ENCODE peak calls at places on chromosomes 11 and 22, in eight cellular contexts. B is ACHN, P is T follicular helper cell, V is GM23248, J is cardiac muscle cell, U is HuH-7, T is hypothalamus, A is NCI-H1436. S is an unnamed sample.

GRCh38 chr22:22032906-22033802 is 50.6 kb upstream of the TOP3B start:
- DNase-seq in B (no peak), P (no peak), V (no peak), J (no peak), U (no peak), T (no peak), A (no peak), S (no peak)

GRCh38 chr22:45764051-45764450 is 92.4 kb downstream of the ATXN10 start:
- DNase-seq in B (no peak), P (no peak), V (no peak), J (no peak), U (no peak), T (no peak), A (no peak), S (no peak)

GRCh38 chr11:29435421-29435820 is 581.4 kb downstream of the KCNA4 start:
- DNase-seq in B (no peak), P (no peak), V (peak; percentile 8), J (peak; percentile 39), U (no peak), T (no peak), A (no peak), S (no peak)

GRCh38 chr11:93564895-93565294 is 21.7 kb upstream of the SMCO4 start:
- DNase-seq in B (no peak), P (no peak), V (no peak), J (no peak), U (no peak), T (no peak), A (no peak), S (no peak)

GRCh38 chr11:63212742-63213141 is 30.7 kb downstream of the SLC22A25 start:
- DNase-seq in B (peak; percentile 19), P (no peak), V (peak; percentile 45), J (peak; percentile 29), U (no peak), T (no peak), A (no peak), S (peak; percentile 33)

GRCh38 chr11:101010899-101011298 is 118.7 kb downstream of the PGR start:
- DNase-seq in B (peak; percentile 4), P (no peak), V (no peak), J (no peak), U (no peak), T (no peak), A (no peak), S (peak; percentile 18)

GRCh38 chr11:44766972-44767278 is 40.2 kb downstream of the TSPAN18 start:
- DNase-seq in B (no peak), P (no peak), V (peak; percentile 41), J (peak; percentile 68), U (no peak), T (no peak), A (no peak), S (no peak)

GRCh38 chr11:65560555-65561418 is 2.6 kb upstream of the LTBP3 start:
- DNase-seq in B (peak; percentile 57), P (no peak), V (peak; percentile 76), J (peak; percentile 69), U (peak; percentile 63), T (no peak), A (no peak), S (no peak)

GRCh38 chr22:36022697-36023096 is 5.9 kb downstream of the RBFOX2 start:
- DNase-seq in B (no peak), P (no peak), V (no peak), J (no peak), U (no peak), T (no peak), A (no peak), S (no peak)

GRCh38 chr22:22520020-22520656 is at the start of gene ZNF280A:
- DNase-seq in B (no peak), P (no peak), V (peak; percentile 12), J (peak; percentile 48), U (peak; percentile 91), T (no peak), A (no peak), S (no peak)

GRCh38 chr11:103326070-103326794 is 217.0 kb downstream of the DYNC2H1 start:
- DNase-seq in B (peak; percentile 76), P (no peak), V (peak; percentile 85), J (peak; percentile 89), U (peak; percentile 34), T (no peak), A (peak; percentile 29), S (peak; percentile 71)

GRCh38 chr11:17117262-17117661 is 39.8 kb upstream of the RPS13 start:
- DNase-seq in B (no peak), P (no peak), V (no peak), J (no peak), U (no peak), T (no peak), A (no peak), S (no peak)

GRCh38 chr11:6988506-6988905 is 31.6 kb downstream of the ZNF214 start:
- DNase-seq in B (no peak), P (no peak), V (peak; percentile 51), J (no peak), U (no peak), T (no peak), A (no peak), S (no peak)

GRCh38 chr11:17810736-17811135 is 76.2 kb downstream of the KCNC1 start:
- DNase-seq in B (no peak), P (no peak), V (peak; percentile 39), J (peak; percentile 66), U (no peak), T (no peak), A (no peak), S (no peak)

GRCh38 chr11:72741429-72741833 is 10.8 kb downstream of the ARAP1 start:
- DNase-seq in B (no peak), P (no peak), V (no peak), J (no peak), U (peak; percentile 37), T (no peak), A (no peak), S (no peak)

GRCh38 chr22:29479417-29480261 is at the start of gene NEFH:
- DNase-seq in B (no peak), P (no peak), V (no peak), J (no peak), U (no peak), T (no peak), A (peak; percentile 78), S (no peak)

GRCh38 chr11:104905271-104905670 is 7.0 kb upstream of the CASP12 start:
- DNase-seq in B (peak; percentile 12), P (no peak), V (no peak), J (no peak), U (peak; percentile 5), T (no peak), A (no peak), S (no peak)

GRCh38 chr11:10990160-10990559 is 132.3 kb upstream of the ZBED5 start:
- DNase-seq in B (peak; percentile 4), P (no peak), V (peak; percentile 23), J (no peak), U (no peak), T (no peak), A (no peak), S (no peak)

GRCh38 chr22:39966522-39966921 is 6.3 kb downstream of the TMA7B start:
- DNase-seq in B (no peak), P (no peak), V (no peak), J (peak; percentile 29), U (peak; percentile 40), T (no peak), A (no peak), S (no peak)

GRCh38 chr11:60756307-60757032 is at the start of gene MS4A15:
- DNase-seq in B (no peak), P (no peak), V (peak; percentile 14), J (no peak), U (peak; percentile 52), T (no peak), A (no peak), S (peak; percentile 32)

GRCh38 chr22:31085928-31086327 is 4.8 kb downstream of the SMTN start:
- DNase-seq in B (no peak), P (no peak), V (no peak), J (no peak), U (no peak), T (no peak), A (no peak), S (no peak)

GRCh38 chr11:126173257-126173656 is 38.2 kb downstream of the RPUSD4 start:
- DNase-seq in B (no peak), P (no peak), V (no peak), J (no peak), U (no peak), T (no peak), A (no peak), S (no peak)

GRCh38 chr11:110908401-110909106 is 196.3 kb upstream of the ARHGAP20 start:
- DNase-seq in B (peak; percentile 89), P (no peak), V (peak; percentile 97), J (peak; percentile 69), U (no peak), T (no peak), A (no peak), S (peak; percentile 16)

GRCh38 chr22:45965565-45965962 is 11.4 kb downstream of the WNT7B start:
- DNase-seq in B (no peak), P (no peak), V (no peak), J (no peak), U (no peak), T (no peak), A (no peak), S (no peak)

GRCh38 chr11:46363455-46363920 is 16.2 kb downstream of the DGKZ start:
- DNase-seq in B (no peak), P (no peak), V (peak; percentile 72), J (no peak), U (no peak), T (peak; percentile 62), A (no peak), S (no peak)

GRCh38 chr11:19345848-19346681 is 105.3 kb upstream of the E2F8 start:
- DNase-seq in B (peak; percentile 17), P (no peak), V (peak; percentile 52), J (peak; percentile 34), U (peak; percentile 38), T (no peak), A (no peak), S (no peak)

GRCh38 chr11:11409916-11410315 is 56.9 kb upstream of the CSNK2A3 start:
- DNase-seq in B (no peak), P (no peak), V (no peak), J (no peak), U (no peak), T (no peak), A (no peak), S (no peak)

GRCh38 chr11:78395597-78395996 is 22.0 kb downstream of the GAB2 start:
- DNase-seq in B (no peak), P (no peak), V (no peak), J (no peak), U (no peak), T (no peak), A (no peak), S (no peak)

GRCh38 chr22:45263790-45264269 is 20.9 kb upstream of the UPK3A start:
- DNase-seq in B (peak; percentile 63), P (no peak), V (peak; percentile 94), J (peak; percentile 90), U (peak; percentile 97), T (peak; percentile 63), A (no peak), S (peak; percentile 37)

GRCh38 chr22:27317156-27317555 is 484.4 kb downstream of the MN1 start:
- DNase-seq in B (peak; percentile 67), P (no peak), V (no peak), J (peak; percentile 56), U (no peak), T (no peak), A (no peak), S (no peak)

GRCh38 chr22:42067706-42068350 is 2.8 kb downstream of the NAGA start:
- DNase-seq in B (no peak), P (no peak), V (no peak), J (no peak), U (no peak), T (no peak), A (no peak), S (no peak)

GRCh38 chr22:25365491-25366261 is 146.2 kb downstream of the CRYBB2 start:
- DNase-seq in B (no peak), P (no peak), V (no peak), J (no peak), U (no peak), T (no peak), A (no peak), S (no peak)

GRCh38 chr22:28594784-28595324 is 84.8 kb downstream of the TTC28 start:
- DNase-seq in B (peak; percentile 67), P (no peak), V (peak; percentile 86), J (peak; percentile 80), U (peak; percentile 19), T (no peak), A (peak; percentile 68), S (peak; percentile 79)

GRCh38 chr11:119056397-119056999 is 507 bp downstream of the HYOU1 start:
- DNase-seq in B (no peak), P (peak; percentile 29), V (peak; percentile 54), J (peak; percentile 3), U (peak; percentile 23), T (no peak), A (peak; percentile 8), S (no peak)